ENCODE peak calls at places on chromosomes 2 and 18, in seven cellular contexts. Y is gastroesophageal sphincter; D is CD8-positive, alpha-beta T cell; M is T-helper 17 cell; O is heart left ventricle; F is CD4-positive, alpha-beta T cell; G is upper lobe of left lung. A is an unnamed sample.

GRCh38 chr2:75416420-75417342 is 144.1 kb downstream of the EVA1A start:
- ATAC-seq in Y (no peak), D (peak), M (no peak), O (no peak), F (peak), G (no peak), A (no peak)

GRCh38 chr2:238408615-238409340 is 17.9 kb upstream of the ASB1 start:
- ATAC-seq in Y (no peak), D (no peak), M (no peak), O (no peak), F (no peak), G (no peak), A (no peak)

GRCh38 chr2:1743396-1744150 is 742 bp downstream of the PXDN start:
- ATAC-seq in Y (peak), D (no peak), M (no peak), O (no peak), F (no peak), G (no peak), A (peak)

GRCh38 chr18:21267370-21267769 is 25.3 kb downstream of the GREB1L start:
- ATAC-seq in Y (no peak), D (no peak), M (no peak), O (no peak), F (no peak), G (no peak), A (no peak)

GRCh38 chr2:218860950-218861381 is 1.4 kb downstream of the WNT6 start:
- ATAC-seq in Y (peak), D (peak), M (peak), O (peak), F (peak), G (no peak), A (no peak)

GRCh38 chr2:23359631-23360567 is 25.1 kb upstream of the KLHL29 start:
- ATAC-seq in Y (no peak), D (no peak), M (no peak), O (no peak), F (no peak), G (no peak), A (no peak)

GRCh38 chr2:49661809-49662208 is 507.5 kb upstream of the FSHR start:
- ATAC-seq in Y (no peak), D (no peak), M (no peak), O (no peak), F (no peak), G (no peak), A (no peak)

GRCh38 chr2:55176094-55176415 is 56.0 kb downstream of the CLHC1 start:
- ATAC-seq in Y (no peak), D (no peak), M (no peak), O (no peak), F (peak), G (no peak), A (no peak)

GRCh38 chr2:143128681-143129580 is at the start of gene ARHGAP15:
- ATAC-seq in Y (peak), D (peak), M (peak), O (no peak), F (peak), G (peak), A (peak)

GRCh38 chr18:10249270-10249669 is 205.2 kb upstream of the APCDD1 start:
- ATAC-seq in Y (no peak), D (no peak), M (no peak), O (no peak), F (no peak), G (no peak), A (no peak)

GRCh38 chr2:86566828-86567205 is 3.6 kb upstream of the CHMP3 start:
- ATAC-seq in Y (no peak), D (no peak), M (no peak), O (no peak), F (no peak), G (no peak), A (no peak)

GRCh38 chr2:108194409-108195132 is 45.2 kb upstream of the SULT1C3 start:
- ATAC-seq in Y (no peak), D (no peak), M (no peak), O (no peak), F (no peak), G (peak), A (no peak)

GRCh38 chr2:216012830-216013079 is 596 bp downstream of the MREG start:
- ATAC-seq in Y (no peak), D (no peak), M (no peak), O (no peak), F (no peak), G (no peak), A (no peak)

GRCh38 chr2:16729335-16729734 is 63.7 kb upstream of the CYRIA start:
- ATAC-seq in Y (no peak), D (no peak), M (no peak), O (no peak), F (no peak), G (no peak), A (no peak)

GRCh38 chr2:38199129-38199528 is 123.2 kb upstream of the CYP1B1 start:
- ATAC-seq in Y (no peak), D (no peak), M (no peak), O (no peak), F (no peak), G (no peak), A (no peak)

GRCh38 chr2:197170137-197170682 is 140.4 kb downstream of the ANKRD44 start:
- ATAC-seq in Y (peak), D (no peak), M (no peak), O (no peak), F (no peak), G (no peak), A (peak)

GRCh38 chr2:60649721-60650120 is 96.3 kb upstream of the BCL11A start:
- ATAC-seq in Y (no peak), D (no peak), M (no peak), O (no peak), F (no peak), G (no peak), A (no peak)

GRCh38 chr2:207446653-207447052 is 83.1 kb upstream of the CREB1 start:
- ATAC-seq in Y (no peak), D (no peak), M (no peak), O (no peak), F (no peak), G (no peak), A (no peak)

GRCh38 chr2:151808258-151809072 is 19.8 kb downstream of the ARL5A start:
- ATAC-seq in Y (no peak), D (peak), M (peak), O (no peak), F (peak), G (no peak), A (peak)

GRCh38 chr2:25700221-25700660 is 26.9 kb upstream of the DTNB start:
- ATAC-seq in Y (no peak), D (peak), M (peak), O (no peak), F (peak), G (no peak), A (peak)

GRCh38 chr18:69365658-69366057 is 35.0 kb upstream of the DOK6 start:
- ATAC-seq in Y (no peak), D (no peak), M (no peak), O (no peak), F (no peak), G (no peak), A (no peak)

GRCh38 chr2:144230452-144231085 is 289.4 kb downstream of the ZEB2 start:
- ATAC-seq in Y (no peak), D (no peak), M (no peak), O (no peak), F (no peak), G (no peak), A (no peak)

GRCh38 chr18:44805643-44806042 is 125.0 kb downstream of the SETBP1 start:
- ATAC-seq in Y (no peak), D (no peak), M (no peak), O (no peak), F (no peak), G (no peak), A (no peak)

GRCh38 chr2:44753552-44754285 is 187.8 kb upstream of the SIX3 start:
- ATAC-seq in Y (no peak), D (no peak), M (no peak), O (no peak), F (no peak), G (no peak), A (no peak)

GRCh38 chr2:61718965-61719364 is 134.9 kb downstream of the FAM161A start:
- ATAC-seq in Y (no peak), D (no peak), M (no peak), O (peak), F (no peak), G (no peak), A (no peak)

GRCh38 chr2:159497857-159498256 is 118.5 kb downstream of the BAZ2B start:
- ATAC-seq in Y (no peak), D (no peak), M (peak), O (no peak), F (no peak), G (no peak), A (peak)

GRCh38 chr2:20803287-20803686 is 19.6 kb downstream of the LDAH start:
- ATAC-seq in Y (no peak), D (no peak), M (no peak), O (no peak), F (no peak), G (peak), A (no peak)

GRCh38 chr2:44320832-44321231 is 40.5 kb downstream of the PREPL start:
- ATAC-seq in Y (no peak), D (no peak), M (no peak), O (no peak), F (no peak), G (no peak), A (no peak)

GRCh38 chr2:166365803-166366420 is 9.8 kb downstream of the SCN9A start:
- ATAC-seq in Y (no peak), D (no peak), M (no peak), O (no peak), F (no peak), G (no peak), A (no peak)